ENCODE peak calls at places on chromosomes 12 and 14, in six cellular contexts. G is heart right ventricle, O is GM12865, W is lower leg skin, C is bronchial epithelial cell, Q is cardiac muscle cell. D is an unnamed sample.

GRCh38 chr12:119020377-119021360 is 39.3 kb downstream of the SRRM4 start:
- DNase-seq in G (peak; percentile 30), O (peak; percentile 14), W (no peak), C (no peak), Q (peak; percentile 0), D (no peak)

GRCh38 chr12:129788506-129788905 is 115.3 kb downstream of the TMEM132D start:
- DNase-seq in G (no peak), O (no peak), W (no peak), C (no peak), Q (no peak), D (peak; percentile 6)

GRCh38 chr14:59882957-59883356 is 12.4 kb upstream of the RTN1 start:
- DNase-seq in G (no peak), O (no peak), W (no peak), C (peak; percentile 2), Q (no peak), D (no peak)

GRCh38 chr12:52636189-52636588 is 15.8 kb downstream of the KRT2 start:
- DNase-seq in G (no peak), O (no peak), W (peak; percentile 76), C (no peak), Q (no peak), D (no peak)

GRCh38 chr14:28911521-28911920 is 144.9 kb downstream of the FOXG1 start:
- DNase-seq in G (no peak), O (no peak), W (no peak), C (no peak), Q (no peak), D (no peak)

GRCh38 chr12:25769076-25769945 is 189.2 kb upstream of the RASSF8 start:
- DNase-seq in G (no peak), O (no peak), W (no peak), C (peak; percentile 94), Q (peak; percentile 84), D (peak; percentile 78)

GRCh38 chr14:80621701-80622100 is 319.8 kb downstream of the CEP128 start:
- DNase-seq in G (no peak), O (peak; percentile 0), W (no peak), C (peak; percentile 97), Q (peak; percentile 64), D (peak; percentile 74)

GRCh38 chr14:59600211-59600945 is 23.8 kb upstream of the CCDC175 start:
- DNase-seq in G (no peak), O (no peak), W (no peak), C (peak; percentile 62), Q (no peak), D (no peak)

GRCh38 chr14:69373104-69373503 is 25.0 kb downstream of the ERH start:
- DNase-seq in G (no peak), O (no peak), W (no peak), C (no peak), Q (no peak), D (no peak)

GRCh38 chr14:93964281-93964680 is 12.1 kb downstream of the ASB2 start:
- DNase-seq in G (no peak), O (no peak), W (no peak), C (no peak), Q (no peak), D (no peak)
- H3K4me3 ChIP-seq in G (no peak overlapping the region), O (no peak overlapping the region), W (no peak overlapping the region), C (no peak overlapping the region), Q (no peak overlapping the region), D (no peak overlapping the region)

GRCh38 chr12:124332068-124332672 is 37.3 kb downstream of the RFLNA start:
- DNase-seq in G (no peak), O (no peak), W (no peak), C (no peak), Q (no peak), D (no peak)
- TF ChIP-seq CTCF in G (no peak), O (no peak), W (no peak), C (peak; percentile 22), Q (peak; percentile 33), D (peak; percentile 22)

GRCh38 chr12:41932028-41932427 is 212.6 kb downstream of the GXYLT1 start:
- DNase-seq in G (no peak), O (no peak), W (no peak), C (no peak), Q (no peak), D (no peak)
- H3K4me3 ChIP-seq in G (peak overlapping the region; percentile 64), O (no peak overlapping the region), W (no peak overlapping the region), C (peak overlapping the region; percentile 33), Q (no peak overlapping the region), D (peak overlapping the region; percentile 55)

DNA sequence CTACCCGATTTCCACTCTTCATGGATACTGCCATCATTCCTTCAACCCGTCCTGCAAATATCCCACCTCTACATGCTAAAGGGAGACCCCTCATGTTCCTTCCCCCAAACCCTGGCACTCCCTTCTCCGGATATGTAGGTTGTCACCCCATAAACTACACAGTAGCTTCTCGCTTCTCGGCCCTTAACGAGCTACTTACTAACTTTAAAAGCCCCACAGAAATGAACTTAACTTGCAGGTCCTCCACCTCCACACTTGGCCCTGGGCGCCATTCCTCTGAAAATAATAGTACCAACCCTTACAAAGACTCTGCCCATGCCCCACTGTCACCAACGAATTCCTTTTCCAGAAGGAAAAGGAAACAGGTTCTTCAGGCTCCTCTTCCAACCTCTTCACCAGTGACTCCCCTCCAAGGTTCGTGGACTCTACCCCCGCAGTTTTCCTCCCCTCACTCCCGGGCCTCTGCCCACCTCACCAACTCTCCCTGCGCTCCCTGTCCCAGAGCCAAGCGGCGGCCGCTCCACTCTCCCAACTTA is 1.2 kb downstream of the SPPL3 start:
- DNase-seq in G (no peak), O (no peak), W (no peak), C (peak; percentile 16), Q (no peak), D (no peak)
- TF ChIP-seq CTCF in G (no peak), O (no peak), W (no peak), C (no peak), Q (no peak), D (no peak)

D was measured in AG10803.